ENCODE peak calls at places on chromosomes 11 and 22, in five cellular contexts. Y is aorta, C is WERI-Rb-1, W is neural progenitor cell, F is HAP-1. U is an unnamed sample.
A peak's percentile ranks its signal among the peaks of the same experiment; 100 is the strongest.

GRCh38 chr22:34881453-34881852 is 184.5 kb upstream of the ISX start:
- DNase-seq in C (no peak), Y (no peak), F (no peak), W (no peak), U (no peak)

GRCh38 chr22:20656516-20656901 is 117.4 kb upstream of the SERPIND1 start:
- DNase-seq in W (no peak), F (no peak), C (no peak), Y (no peak), U (no peak)

GRCh38 chr11:6210274-6210955 is 5.1 kb downstream of the C11orf42 start:
- DNase-seq in Y (no peak), W (no peak), F (no peak), C (no peak), U (no peak)

GRCh38 chr11:2519879-2520735 is 75.3 kb downstream of the KCNQ1 start:
- DNase-seq in C (peak; percentile 3), W (peak; percentile 1), Y (peak; percentile 44), F (peak; percentile 5), U (peak; percentile 26)

GRCh38 chr11:10568486-10568941 is at the start of gene LYVE1:
- DNase-seq in W (no peak), Y (peak; percentile 62), F (no peak), C (no peak), U (no peak)

GRCh38 chr11:126115820-126116319 is 53.2 kb upstream of the CDON start:
- DNase-seq in W (peak; percentile 42), F (peak; percentile 24), C (peak; percentile 43), Y (peak; percentile 74), U (peak; percentile 80)

GRCh38 chr11:19861171-19861570 is 148.5 kb downstream of the NAV2 start:
- DNase-seq in F (no peak), C (no peak), Y (no peak), W (no peak), U (no peak)

GRCh38 chr11:120022617-120023016 is 115.3 kb downstream of the TRIM29 start:
- DNase-seq in Y (no peak), W (no peak), C (no peak), F (no peak), U (no peak)

GRCh38 chr11:71302534-71302909 is 50.1 kb upstream of the SHANK2 start:
- DNase-seq in W (no peak), F (no peak), Y (no peak), C (no peak), U (no peak)

GRCh38 chr11:80163011-80163410 is 722.2 kb upstream of the TENM4 start:
- DNase-seq in C (no peak), F (no peak), W (no peak), Y (no peak), U (peak; percentile 47)

GRCh38 chr11:8963569-8964323 is 496 bp downstream of the TMEM9B start:
- DNase-seq in Y (peak; percentile 83), C (peak; percentile 80), F (peak; percentile 86), W (peak; percentile 85), U (peak; percentile 85)

GRCh38 chr22:20021196-20022181 is 579 bp downstream of the TANGO2 start:
- DNase-seq in C (no peak), F (peak; percentile 42), Y (peak; percentile 91), W (peak; percentile 47), U (no peak)

GRCh38 chr22:47997052-47997568 is 1234.7 kb downstream of the TBC1D22A start:
- DNase-seq in C (no peak), F (no peak), W (peak; percentile 40), Y (no peak), U (no peak)

GRCh38 chr11:68038718-68039525 is at the start of gene TCIRG1:
- DNase-seq in C (no peak), W (peak; percentile 78), Y (peak; percentile 93), F (peak; percentile 90), U (peak; percentile 39)

GRCh38 chr11:66546368-66546965 is at the start of gene ACTN3:
- DNase-seq in C (no peak), F (no peak), W (peak; percentile 88), Y (peak; percentile 74), U (no peak)

GRCh38 chr11:74927496-74927895 is 21.4 kb downstream of the XRRA1 start:
- DNase-seq in W (no peak), C (no peak), Y (no peak), F (no peak), U (no peak)

GRCh38 chr11:2950825-2951224 is 21.6 kb upstream of the PHLDA2 start:
- DNase-seq in F (no peak), W (no peak), Y (no peak), C (no peak), U (no peak)

GRCh38 chr11:102287963-102288744 is 29.1 kb upstream of the BIRC3 start:
- DNase-seq in Y (peak; percentile 51), F (peak; percentile 70), C (peak; percentile 39), W (peak; percentile 86), U (peak; percentile 78)

GRCh38 chr22:45424241-45424731 is 10.8 kb downstream of the RIBC2 start:
- DNase-seq in Y (peak; percentile 67), F (no peak), C (no peak), W (no peak), U (no peak)

GRCh38 chr11:70826541-70826943 is 425.8 kb downstream of the SHANK2 start:
- DNase-seq in W (peak; percentile 91), Y (no peak), C (peak; percentile 65), F (no peak), U (no peak)

GRCh38 chr11:30107899-30108298 is 91.1 kb upstream of the KCNA4 start:
- DNase-seq in W (no peak), Y (no peak), C (no peak), F (no peak), U (no peak)

GRCh38 chr11:498297-499181 is 8.5 kb downstream of the RNH1 start:
- DNase-seq in Y (peak; percentile 48), W (no peak), F (no peak), C (no peak), U (no peak)
- H3K36me3 ChIP-seq in Y (peaks cover 16% of the 10 kb centered on the region), W (no peaks in the 10 kb centered on the region), F (peaks cover 74% of the 10 kb centered on the region), C (peaks cover 77% of the 10 kb centered on the region), U (peaks cover 10% of the 10 kb centered on the region)

DNA sequence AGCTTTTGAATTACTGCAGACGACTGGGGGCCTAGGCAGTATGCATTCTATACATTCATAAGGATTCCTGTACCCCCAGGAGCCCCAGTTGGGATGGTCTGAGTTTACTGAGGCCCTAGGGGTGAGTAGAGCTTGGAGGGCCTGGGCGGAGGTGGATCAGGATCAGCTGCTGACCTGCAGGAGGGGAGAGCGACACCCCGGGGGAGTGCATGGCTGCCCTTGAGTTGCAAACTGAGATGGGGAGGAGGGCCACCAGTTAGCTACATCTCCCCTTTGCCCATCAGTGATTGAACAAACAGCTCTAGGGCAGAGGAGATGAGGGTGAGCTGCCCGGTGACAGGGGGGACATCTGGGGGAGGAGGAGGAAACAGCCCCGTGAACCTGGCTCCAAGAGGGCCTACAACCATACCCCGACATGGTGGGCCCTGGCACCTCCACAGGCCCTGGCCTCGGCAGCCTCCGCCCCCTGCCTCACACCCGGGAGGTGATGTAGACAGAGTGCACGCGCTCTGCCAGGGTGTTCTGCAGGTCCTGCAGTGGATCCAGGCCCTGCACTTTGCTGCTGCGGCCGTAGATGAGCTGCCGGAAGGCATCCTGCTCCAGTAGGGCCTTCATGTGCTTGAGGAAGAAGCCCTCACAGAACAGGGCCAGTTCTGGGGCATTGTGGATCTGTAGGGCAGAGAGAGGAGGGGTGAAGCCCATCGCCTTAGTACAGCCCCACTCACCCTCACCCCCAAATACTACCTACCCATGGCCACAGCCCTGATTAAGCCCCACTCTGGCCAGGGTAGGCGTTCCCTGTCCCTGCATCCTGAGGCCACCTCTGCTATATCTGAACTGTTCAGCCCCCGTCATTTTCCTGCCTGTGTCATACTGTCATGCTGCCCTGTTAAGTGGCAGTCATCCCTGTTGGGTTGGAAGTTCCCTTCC is 46.8 kb downstream of the NAT10 start:
- DNase-seq in Y (no peak), F (no peak), W (no peak), C (no peak), U (no peak)
- H3K36me3 ChIP-seq in Y (peaks cover 2% of the 10 kb centered on the region), F (peaks cover 43% of the 10 kb centered on the region), W (no peaks in the 10 kb centered on the region), C (peaks cover 64% of the 10 kb centered on the region), U (no peaks in the 10 kb centered on the region)

DNA sequence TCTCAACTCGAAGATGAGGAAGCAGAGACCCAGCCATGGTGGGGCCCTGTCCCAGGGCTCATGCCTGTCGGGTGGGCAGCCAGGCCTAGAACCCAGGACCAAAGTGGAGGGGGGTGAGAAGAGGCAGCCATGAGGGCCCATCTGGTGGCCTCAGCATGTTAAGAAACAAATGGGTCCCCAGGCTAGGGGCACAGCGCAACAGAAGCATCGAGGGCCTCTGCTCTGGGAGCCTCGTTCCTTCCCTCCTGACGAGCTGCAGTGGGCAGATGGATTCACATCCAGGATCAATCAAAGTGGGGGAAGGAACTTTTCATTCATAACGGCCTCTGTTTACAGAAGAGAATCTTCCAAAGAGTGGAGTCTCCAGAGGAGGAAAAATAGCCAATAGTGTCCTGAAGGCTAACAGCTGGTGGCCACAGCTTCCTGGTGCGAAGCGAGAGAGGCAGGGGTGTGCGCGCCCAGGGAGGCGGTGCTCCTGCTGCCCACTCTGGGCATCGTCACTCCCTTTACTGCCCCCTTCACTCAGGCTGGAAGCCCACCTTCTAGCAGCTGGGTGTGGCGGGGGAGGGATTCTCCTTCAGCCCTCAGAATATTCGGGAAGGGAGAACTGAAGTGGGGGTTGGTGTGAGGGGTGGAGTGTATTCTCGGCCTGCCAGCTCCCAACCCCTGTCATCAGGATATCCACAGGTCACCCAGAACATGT is 4.3 kb downstream of the CBX7 start:
- DNase-seq in F (no peak), C (no peak), W (no peak), Y (no peak), U (peak; percentile 19)
- H3K36me3 ChIP-seq in F (no peaks in the 10 kb centered on the region), C (peaks cover 7% of the 10 kb centered on the region), W (no peaks in the 10 kb centered on the region), Y (no peaks in the 10 kb centered on the region), U (no peaks in the 10 kb centered on the region)

GRCh38 chr22:38065539-38065938 is 8.3 kb downstream of the PICK1 start:
- DNase-seq in W (no peak), Y (no peak), C (no peak), F (no peak), U (no peak)
- H3K36me3 ChIP-seq in W (no peaks in the 10 kb centered on the region), Y (peaks cover 4% of the 10 kb centered on the region), C (peaks cover 45% of the 10 kb centered on the region), F (peaks cover 22% of the 10 kb centered on the region), U (no peaks in the 10 kb centered on the region)

GRCh38 chr11:78742430-78742829 is 167.8 kb upstream of the NARS2 start:
- DNase-seq in F (no peak), Y (peak; percentile 72), C (no peak), W (no peak), U (no peak)

GRCh38 chr11:78741794-78742193 is 167.1 kb upstream of the NARS2 start:
- DNase-seq in W (no peak), Y (no peak), F (no peak), C (no peak), U (no peak)

GRCh38 chr11:78735711-78736110 is 161.0 kb upstream of the NARS2 start:
- DNase-seq in Y (no peak), F (no peak), C (no peak), W (no peak), U (no peak)

GRCh38 chr11:78740175-78741161 is 165.8 kb upstream of the NARS2 start:
- DNase-seq in F (no peak), Y (no peak), C (no peak), W (no peak), U (no peak)

DNA sequence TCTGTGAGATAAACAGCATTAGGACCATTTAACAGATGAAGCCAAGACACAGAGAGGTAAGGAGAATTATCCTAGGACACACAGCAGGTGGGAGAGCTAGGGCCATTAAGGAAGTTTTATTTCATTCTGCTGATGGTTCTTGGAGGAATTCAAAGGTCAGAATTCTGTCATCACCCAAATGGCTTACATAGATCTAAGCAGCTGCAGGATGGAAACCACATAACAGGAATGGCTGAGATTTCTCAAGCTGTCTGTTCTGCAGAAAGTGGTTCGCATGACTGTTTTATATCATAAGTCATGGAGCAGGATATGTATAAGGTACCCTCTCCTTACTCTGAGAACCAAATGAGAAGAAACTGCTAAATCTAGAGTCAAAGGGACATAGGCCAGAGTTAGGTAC is 163.2 kb upstream of the NARS2 start:
- DNase-seq in C (no peak), F (no peak), W (no peak), Y (no peak), U (no peak)
- H3K36me3 ChIP-seq in C (no peaks in the 10 kb centered on the region), F (no peaks in the 10 kb centered on the region), W (no peaks in the 10 kb centered on the region), Y (no peaks in the 10 kb centered on the region), U (no peaks in the 10 kb centered on the region)